ENCODE peak calls at places on chromosomes 13 and 19, in four cellular contexts. One of them, this sample, is unnamed.

GRCh38 chr19:44824758-44825157 is 15.9 kb downstream of the BCAM start:
- DNase-seq in mammary epithelial cell: no peak
- DNase-seq in activated B cell treated with CpG ODN at 0.5 μM for 24 hours: no peak
- DNase-seq in pancreas: peak; percentile 54
- DNase-seq in this sample: no peak

GRCh38 chr19:51607920-51608562 is 22.2 kb downstream of the SIGLEC5 start:
- DNase-seq in mammary epithelial cell: peak; percentile 71
- DNase-seq in activated B cell treated with CpG ODN at 0.5 μM for 24 hours: peak; percentile 54
- DNase-seq in pancreas: peak; percentile 57
- DNase-seq in this sample: peak; percentile 54

GRCh38 chr19:51784922-51785690 is 9.9 kb upstream of the FPR3 start:
- DNase-seq in mammary epithelial cell: peak; percentile 98
- DNase-seq in activated B cell treated with CpG ODN at 0.5 μM for 24 hours: no peak
- DNase-seq in pancreas: no peak
- DNase-seq in this sample: peak; percentile 16

GRCh38 chr19:45805719-45806118 is 9.4 kb downstream of the RSPH6A start:
- DNase-seq in mammary epithelial cell: no peak
- DNase-seq in activated B cell treated with CpG ODN at 0.5 μM for 24 hours: no peak
- DNase-seq in pancreas: no peak
- DNase-seq in this sample: no peak

GRCh38 chr13:41060723-41061074 is 610 bp upstream of the WBP4 start:
- DNase-seq in mammary epithelial cell: peak; percentile 83
- DNase-seq in activated B cell treated with CpG ODN at 0.5 μM for 24 hours: peak; percentile 82
- DNase-seq in pancreas: peak; percentile 85
- DNase-seq in this sample: peak; percentile 71

GRCh38 chr13:102117175-102117830 is 284.5 kb downstream of the FGF14 start:
- DNase-seq in mammary epithelial cell: peak; percentile 87
- DNase-seq in activated B cell treated with CpG ODN at 0.5 μM for 24 hours: no peak
- DNase-seq in pancreas: no peak
- DNase-seq in this sample: no peak

GRCh38 chr19:2694196-2694595 is 8.3 kb downstream of the GNG7 start:
- DNase-seq in mammary epithelial cell: no peak
- DNase-seq in activated B cell treated with CpG ODN at 0.5 μM for 24 hours: no peak
- DNase-seq in pancreas: no peak
- DNase-seq in this sample: no peak

GRCh38 chr13:68666774-68667397 is 1436.8 kb upstream of the PCDH9 start:
- DNase-seq in mammary epithelial cell: no peak
- DNase-seq in activated B cell treated with CpG ODN at 0.5 μM for 24 hours: no peak
- DNase-seq in pancreas: no peak
- DNase-seq in this sample: no peak

GRCh38 chr19:1063909-1064660 is 2.9 kb upstream of the ARHGAP45 start:
- DNase-seq in mammary epithelial cell: no peak
- DNase-seq in activated B cell treated with CpG ODN at 0.5 μM for 24 hours: no peak
- DNase-seq in pancreas: no peak
- DNase-seq in this sample: no peak

GRCh38 chr19:16351133-16351809 is 26.6 kb downstream of the KLF2 start:
- DNase-seq in mammary epithelial cell: no peak
- DNase-seq in activated B cell treated with CpG ODN at 0.5 μM for 24 hours: no peak
- DNase-seq in pancreas: no peak
- DNase-seq in this sample: no peak

GRCh38 chr19:36916991-36917390 is 859 bp downstream of the ZNF568 start:
- DNase-seq in mammary epithelial cell: peak; percentile 27
- DNase-seq in activated B cell treated with CpG ODN at 0.5 μM for 24 hours: no peak
- DNase-seq in pancreas: no peak
- DNase-seq in this sample: no peak

GRCh38 chr13:113982296-113982661 is 8.4 kb upstream of the C13orf46 start:
- DNase-seq in mammary epithelial cell: no peak
- DNase-seq in activated B cell treated with CpG ODN at 0.5 μM for 24 hours: no peak
- DNase-seq in pancreas: no peak
- DNase-seq in this sample: no peak

GRCh38 chr13:19596086-19596485 is 34.8 kb upstream of the TPTE2 start:
- DNase-seq in mammary epithelial cell: no peak
- DNase-seq in activated B cell treated with CpG ODN at 0.5 μM for 24 hours: no peak
- DNase-seq in pancreas: no peak
- DNase-seq in this sample: no peak

GRCh38 chr13:80000679-80001509 is 340.0 kb downstream of the SPRY2 start:
- DNase-seq in mammary epithelial cell: no peak
- DNase-seq in activated B cell treated with CpG ODN at 0.5 μM for 24 hours: no peak
- DNase-seq in pancreas: no peak
- DNase-seq in this sample: no peak

GRCh38 chr13:110512198-110512740 is 49.3 kb downstream of the RAB20 start:
- DNase-seq in mammary epithelial cell: no peak
- DNase-seq in activated B cell treated with CpG ODN at 0.5 μM for 24 hours: no peak
- DNase-seq in pancreas: no peak
- DNase-seq in this sample: no peak

GRCh38 chr13:110509478-110509926 is 52.0 kb downstream of the RAB20 start:
- DNase-seq in mammary epithelial cell: no peak
- DNase-seq in activated B cell treated with CpG ODN at 0.5 μM for 24 hours: no peak
- DNase-seq in pancreas: no peak
- DNase-seq in this sample: no peak

GRCh38 chr13:110509971-110510786 is 51.3 kb downstream of the RAB20 start:
- DNase-seq in mammary epithelial cell: no peak
- DNase-seq in activated B cell treated with CpG ODN at 0.5 μM for 24 hours: no peak
- DNase-seq in pancreas: no peak
- DNase-seq in this sample: peak; percentile 70

GRCh38 chr13:110507678-110508381 is 53.7 kb downstream of the RAB20 start:
- DNase-seq in mammary epithelial cell: no peak
- DNase-seq in activated B cell treated with CpG ODN at 0.5 μM for 24 hours: no peak
- DNase-seq in pancreas: peak; percentile 84
- DNase-seq in this sample: no peak

DNA sequence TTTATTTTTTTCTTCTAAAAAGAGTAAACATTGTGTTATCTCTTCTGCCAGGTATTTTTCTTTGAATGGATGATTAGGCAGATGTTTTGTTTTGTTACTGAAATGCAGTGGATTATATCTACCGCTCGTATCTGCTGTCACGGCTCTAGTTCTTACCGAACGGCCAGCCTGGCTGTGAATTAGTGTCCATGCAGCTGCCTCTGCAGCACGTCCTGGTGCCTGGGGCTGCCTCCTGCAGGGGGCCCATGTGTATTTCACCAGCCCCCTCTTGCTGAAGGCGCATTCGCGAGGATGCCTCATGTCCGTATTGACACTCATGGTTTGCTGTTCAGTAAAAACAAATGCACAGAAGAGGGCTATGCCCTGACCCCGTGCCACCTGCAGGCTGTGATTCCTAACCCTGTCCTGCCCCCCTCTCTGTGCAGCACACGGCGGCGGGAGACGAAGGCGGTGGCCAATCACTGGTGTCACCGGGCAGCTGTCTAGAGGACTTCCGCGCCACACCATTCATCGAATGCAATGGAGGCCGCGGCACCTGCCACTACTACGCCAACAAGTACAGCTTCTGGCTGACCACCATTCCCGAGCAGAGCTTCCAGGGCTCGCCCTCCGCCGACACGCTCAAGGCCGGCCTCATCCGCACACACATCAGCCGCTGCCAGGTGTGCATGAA is 49.9 kb downstream of the RAB20 start:
- DNase-seq in mammary epithelial cell: no peak
- DNase-seq in activated B cell treated with CpG ODN at 0.5 μM for 24 hours: no peak
- DNase-seq in pancreas: no peak
- DNase-seq in this sample: no peak
- TF ChIP-seq CTCF in mammary epithelial cell: no peak
- TF ChIP-seq CTCF in activated B cell treated with CpG ODN at 0.5 μM for 24 hours: no peak
- TF ChIP-seq CTCF in pancreas: no peak
- TF ChIP-seq CTCF in this sample: no peak

GRCh38 chr13:33110713-33111413 is 94.6 kb downstream of the KL start:
- DNase-seq in mammary epithelial cell: no peak
- DNase-seq in activated B cell treated with CpG ODN at 0.5 μM for 24 hours: no peak
- DNase-seq in pancreas: no peak
- DNase-seq in this sample: peak; percentile 38

GRCh38 chr13:33110386-33110712 is 94.1 kb downstream of the KL start:
- DNase-seq in mammary epithelial cell: no peak
- DNase-seq in activated B cell treated with CpG ODN at 0.5 μM for 24 hours: no peak
- DNase-seq in pancreas: no peak
- DNase-seq in this sample: no peak

GRCh38 chr13:33109319-33109718 is 93.1 kb downstream of the KL start:
- DNase-seq in mammary epithelial cell: no peak
- DNase-seq in activated B cell treated with CpG ODN at 0.5 μM for 24 hours: no peak
- DNase-seq in pancreas: no peak
- DNase-seq in this sample: no peak

GRCh38 chr13:33108620-33109019 is 92.4 kb downstream of the KL start:
- DNase-seq in mammary epithelial cell: no peak
- DNase-seq in activated B cell treated with CpG ODN at 0.5 μM for 24 hours: no peak
- DNase-seq in pancreas: no peak
- DNase-seq in this sample: no peak

GRCh38 chr13:33109801-33110200 is 93.6 kb downstream of the KL start:
- DNase-seq in mammary epithelial cell: no peak
- DNase-seq in activated B cell treated with CpG ODN at 0.5 μM for 24 hours: no peak
- DNase-seq in pancreas: no peak
- DNase-seq in this sample: peak; percentile 50
- TF ChIP-seq CTCF in mammary epithelial cell: peak; percentile 29
- TF ChIP-seq CTCF in activated B cell treated with CpG ODN at 0.5 μM for 24 hours: no peak
- TF ChIP-seq CTCF in pancreas: no peak
- TF ChIP-seq CTCF in this sample: peak; percentile 44

DNA sequence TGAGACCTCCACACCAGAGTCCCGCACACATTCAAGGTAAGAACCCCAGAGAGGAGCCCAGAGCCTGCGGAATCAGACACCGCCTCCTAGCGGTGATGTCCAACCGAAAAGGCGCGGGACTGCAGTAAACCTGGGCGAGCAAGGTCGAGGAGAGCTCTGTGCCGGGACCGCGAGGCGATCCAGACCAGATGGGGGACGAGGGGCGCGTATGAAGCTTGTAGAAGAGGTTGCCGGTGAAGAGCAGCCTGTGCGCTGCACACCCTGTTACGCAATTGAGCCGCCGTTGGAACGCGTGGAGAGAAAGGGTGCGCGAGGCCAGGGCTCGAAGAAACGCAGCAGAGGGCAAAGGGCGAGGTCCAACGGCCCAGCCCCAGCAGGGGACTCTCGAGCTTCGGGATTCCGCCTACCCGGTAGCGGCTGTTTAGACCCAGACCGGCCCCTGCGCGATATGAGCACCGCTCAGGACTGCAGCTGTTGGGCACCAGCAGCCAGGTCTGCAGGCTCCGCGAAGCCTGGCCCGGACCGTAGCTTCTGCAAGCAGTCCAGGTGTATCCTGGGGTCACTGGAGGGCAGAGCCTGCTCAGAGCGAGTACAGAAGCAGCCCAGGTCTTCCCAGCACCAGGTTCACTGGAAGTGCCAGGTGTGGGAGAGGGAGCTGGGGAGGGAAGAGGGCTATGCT is 65.9 kb upstream of the ZNF599 start:
- DNase-seq in mammary epithelial cell: peak; percentile 1
- DNase-seq in activated B cell treated with CpG ODN at 0.5 μM for 24 hours: no peak
- DNase-seq in pancreas: peak; percentile 43
- DNase-seq in this sample: no peak
- TF ChIP-seq CTCF in mammary epithelial cell: peak; percentile 13
- TF ChIP-seq CTCF in activated B cell treated with CpG ODN at 0.5 μM for 24 hours: no peak
- TF ChIP-seq CTCF in pancreas: no peak
- TF ChIP-seq CTCF in this sample: no peak

DNA sequence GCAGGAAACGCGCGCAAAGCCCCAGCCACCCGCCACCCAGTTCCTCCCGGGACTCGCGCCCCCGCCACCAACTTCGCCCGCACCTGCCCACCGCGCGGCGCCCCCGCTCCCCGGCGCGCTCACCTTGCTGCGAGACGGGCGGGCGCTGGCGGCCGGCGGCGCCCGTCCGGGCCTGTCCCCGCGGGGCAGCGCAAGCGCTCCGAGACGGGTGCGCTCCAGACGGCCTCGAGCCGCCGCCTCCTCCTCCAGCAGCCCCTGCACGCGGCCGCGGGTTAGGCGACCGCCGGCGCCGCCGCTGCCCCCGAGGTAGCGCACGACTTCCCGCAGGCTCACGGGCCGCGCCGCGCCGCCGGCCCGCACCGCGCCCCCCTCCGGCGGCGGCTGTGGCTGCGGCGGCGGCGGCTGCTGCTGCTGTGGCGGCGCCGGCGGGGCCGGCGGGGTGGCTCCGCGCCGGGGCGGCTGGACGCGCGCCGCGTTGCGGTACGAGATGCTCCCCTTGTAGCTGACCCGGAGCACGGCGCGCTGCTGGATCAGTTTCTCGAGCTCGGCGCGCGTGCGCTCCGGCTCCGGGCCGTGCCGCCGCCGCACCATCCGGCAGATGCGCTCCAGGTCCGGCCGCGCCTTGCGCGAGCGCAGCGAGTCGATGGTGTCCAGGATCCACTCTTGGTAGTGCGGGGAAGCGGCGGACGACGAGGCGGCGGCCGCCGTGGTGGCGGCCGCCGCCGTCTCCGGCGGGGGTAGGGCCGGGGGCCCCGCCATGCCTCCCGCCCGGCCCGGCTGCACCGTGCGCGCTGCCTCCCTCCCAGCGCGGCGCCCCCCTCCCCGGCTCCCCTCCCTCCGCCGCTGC is 666 bp downstream of the SAMD1 start:
- DNase-seq in mammary epithelial cell: peak; percentile 68
- DNase-seq in activated B cell treated with CpG ODN at 0.5 μM for 24 hours: peak; percentile 52
- DNase-seq in pancreas: peak; percentile 59
- DNase-seq in this sample: peak; percentile 45
- TF ChIP-seq CTCF in mammary epithelial cell: no peak
- TF ChIP-seq CTCF in activated B cell treated with CpG ODN at 0.5 μM for 24 hours: no peak
- TF ChIP-seq CTCF in pancreas: no peak
- TF ChIP-seq CTCF in this sample: peak; percentile 33

GRCh38 chr19:15249560-15249874 is 17.3 kb upstream of the EPHX3 start:
- DNase-seq in mammary epithelial cell: no peak
- DNase-seq in activated B cell treated with CpG ODN at 0.5 μM for 24 hours: no peak
- DNase-seq in pancreas: no peak
- DNase-seq in this sample: no peak
- TF ChIP-seq CTCF in mammary epithelial cell: no peak
- TF ChIP-seq CTCF in activated B cell treated with CpG ODN at 0.5 μM for 24 hours: no peak
- TF ChIP-seq CTCF in pancreas: no peak
- TF ChIP-seq CTCF in this sample: no peak